ENCODE peak calls at places on chromosomes 2 and 18, in ten cellular contexts. One of them, this sample, is unnamed.
A peak's percentile ranks its signal among the peaks of the same experiment; 100 is the strongest.

GRCh38 chr2:25294573-25295462 is 46.9 kb downstream of the DNMT3A start:
- DNase-seq in A549: peak; percentile 24
- DNase-seq in H54: peak; percentile 55
- DNase-seq in GM12891: peak; percentile 87
- DNase-seq in transverse colon: peak; percentile 80
- DNase-seq in heart left ventricle: peak; percentile 91
- DNase-seq in GM12878: no peak
- DNase-seq in uterus: peak; percentile 67
- DNase-seq in esophagus squamous epithelium: peak; percentile 57
- DNase-seq in right lobe of liver: peak; percentile 67
- DNase-seq in this sample: peak; percentile 50

GRCh38 chr2:217795706-217796465 is 206.9 kb downstream of the TNS1 start:
- DNase-seq in A549: no peak
- DNase-seq in H54: no peak
- DNase-seq in GM12891: no peak
- DNase-seq in transverse colon: no peak
- DNase-seq in heart left ventricle: peak; percentile 49
- DNase-seq in GM12878: no peak
- DNase-seq in uterus: no peak
- DNase-seq in esophagus squamous epithelium: no peak
- DNase-seq in right lobe of liver: no peak
- DNase-seq in this sample: no peak

GRCh38 chr2:10297950-10298349 is 4.8 kb upstream of the HPCAL1 start:
- DNase-seq in A549: peak; percentile 73
- DNase-seq in H54: peak; percentile 79
- DNase-seq in GM12891: no peak
- DNase-seq in transverse colon: peak; percentile 59
- DNase-seq in heart left ventricle: peak; percentile 69
- DNase-seq in GM12878: no peak
- DNase-seq in uterus: peak; percentile 56
- DNase-seq in esophagus squamous epithelium: no peak
- DNase-seq in right lobe of liver: peak; percentile 60
- DNase-seq in this sample: no peak

GRCh38 chr18:79816981-79817606 is 19.4 kb downstream of the KCNG2 start:
- DNase-seq in A549: no peak
- DNase-seq in H54: no peak
- DNase-seq in GM12891: no peak
- DNase-seq in transverse colon: no peak
- DNase-seq in heart left ventricle: no peak
- DNase-seq in GM12878: no peak
- DNase-seq in uterus: no peak
- DNase-seq in esophagus squamous epithelium: no peak
- DNase-seq in right lobe of liver: no peak
- DNase-seq in this sample: no peak

GRCh38 chr18:5770176-5770575 is 125.1 kb downstream of the TMEM200C start:
- DNase-seq in A549: no peak
- DNase-seq in H54: no peak
- DNase-seq in GM12891: no peak
- DNase-seq in transverse colon: no peak
- DNase-seq in heart left ventricle: no peak
- DNase-seq in GM12878: no peak
- DNase-seq in uterus: no peak
- DNase-seq in esophagus squamous epithelium: no peak
- DNase-seq in right lobe of liver: no peak
- DNase-seq in this sample: no peak

GRCh38 chr18:36066731-36067117 is 635 bp downstream of the RPRD1A start:
- DNase-seq in A549: no peak
- DNase-seq in H54: no peak
- DNase-seq in GM12891: no peak
- DNase-seq in transverse colon: no peak
- DNase-seq in heart left ventricle: no peak
- DNase-seq in GM12878: no peak
- DNase-seq in uterus: no peak
- DNase-seq in esophagus squamous epithelium: no peak
- DNase-seq in right lobe of liver: no peak
- DNase-seq in this sample: no peak

GRCh38 chr2:218734190-218734975 is 23.7 kb downstream of the TTLL4 start:
- DNase-seq in A549: no peak
- DNase-seq in H54: no peak
- DNase-seq in GM12891: no peak
- DNase-seq in transverse colon: no peak
- DNase-seq in heart left ventricle: no peak
- DNase-seq in GM12878: no peak
- DNase-seq in uterus: no peak
- DNase-seq in esophagus squamous epithelium: no peak
- DNase-seq in right lobe of liver: no peak
- DNase-seq in this sample: no peak

GRCh38 chr18:80234398-80234797 is 12.9 kb downstream of the PARD6G start:
- DNase-seq in A549: no peak
- DNase-seq in H54: no peak
- DNase-seq in GM12891: no peak
- DNase-seq in transverse colon: no peak
- DNase-seq in heart left ventricle: no peak
- DNase-seq in GM12878: no peak
- DNase-seq in uterus: no peak
- DNase-seq in esophagus squamous epithelium: no peak
- DNase-seq in right lobe of liver: no peak
- DNase-seq in this sample: no peak

GRCh38 chr2:204265701-204266310 is 279.5 kb upstream of the PARD3B start:
- DNase-seq in A549: no peak
- DNase-seq in H54: no peak
- DNase-seq in GM12891: no peak
- DNase-seq in transverse colon: no peak
- DNase-seq in heart left ventricle: no peak
- DNase-seq in GM12878: no peak
- DNase-seq in uterus: no peak
- DNase-seq in esophagus squamous epithelium: no peak
- DNase-seq in right lobe of liver: no peak
- DNase-seq in this sample: no peak

GRCh38 chr18:58567453-58568196 is 61.3 kb downstream of the ALPK2 start:
- DNase-seq in A549: peak; percentile 69
- DNase-seq in H54: no peak
- DNase-seq in GM12891: no peak
- DNase-seq in transverse colon: no peak
- DNase-seq in heart left ventricle: no peak
- DNase-seq in GM12878: no peak
- DNase-seq in uterus: peak; percentile 33
- DNase-seq in esophagus squamous epithelium: no peak
- DNase-seq in right lobe of liver: peak; percentile 77
- DNase-seq in this sample: no peak

GRCh38 chr2:3581367-3582262 is 6.6 kb downstream of the RPS7 start:
- DNase-seq in A549: no peak
- DNase-seq in H54: no peak
- DNase-seq in GM12891: no peak
- DNase-seq in transverse colon: no peak
- DNase-seq in heart left ventricle: no peak
- DNase-seq in GM12878: no peak
- DNase-seq in uterus: no peak
- DNase-seq in esophagus squamous epithelium: no peak
- DNase-seq in right lobe of liver: no peak
- DNase-seq in this sample: peak; percentile 23
- TF ChIP-seq POLR2A in A549: no peak
- TF ChIP-seq POLR2A in H54: no peak
- TF ChIP-seq POLR2A in GM12891: peak; percentile 65
- TF ChIP-seq POLR2A in transverse colon: no peak
- TF ChIP-seq POLR2A in heart left ventricle: no peak
- TF ChIP-seq POLR2A in GM12878: peak; percentile 38
- TF ChIP-seq POLR2A in uterus: no peak
- TF ChIP-seq POLR2A in esophagus squamous epithelium: no peak
- TF ChIP-seq POLR2A in right lobe of liver: no peak
- TF ChIP-seq POLR2A in this sample: no peak

GRCh38 chr2:159615936-159616733 is at the start of gene BAZ2B:
- DNase-seq in A549: peak; percentile 79
- DNase-seq in H54: peak; percentile 14
- DNase-seq in GM12891: no peak
- DNase-seq in transverse colon: peak; percentile 64
- DNase-seq in heart left ventricle: no peak
- DNase-seq in GM12878: no peak
- DNase-seq in uterus: no peak
- DNase-seq in esophagus squamous epithelium: no peak
- DNase-seq in right lobe of liver: peak; percentile 71
- DNase-seq in this sample: peak; percentile 86
- TF ChIP-seq POLR2A in A549: no peak
- TF ChIP-seq POLR2A in H54: peak; percentile 0
- TF ChIP-seq POLR2A in GM12891: no peak
- TF ChIP-seq POLR2A in transverse colon: peak; percentile 66
- TF ChIP-seq POLR2A in heart left ventricle: no peak
- TF ChIP-seq POLR2A in GM12878: peak; percentile 42
- TF ChIP-seq POLR2A in uterus: peak; percentile 48
- TF ChIP-seq POLR2A in esophagus squamous epithelium: peak; percentile 41
- TF ChIP-seq POLR2A in right lobe of liver: peak; percentile 28
- TF ChIP-seq POLR2A in this sample: peak; percentile 44

DNA sequence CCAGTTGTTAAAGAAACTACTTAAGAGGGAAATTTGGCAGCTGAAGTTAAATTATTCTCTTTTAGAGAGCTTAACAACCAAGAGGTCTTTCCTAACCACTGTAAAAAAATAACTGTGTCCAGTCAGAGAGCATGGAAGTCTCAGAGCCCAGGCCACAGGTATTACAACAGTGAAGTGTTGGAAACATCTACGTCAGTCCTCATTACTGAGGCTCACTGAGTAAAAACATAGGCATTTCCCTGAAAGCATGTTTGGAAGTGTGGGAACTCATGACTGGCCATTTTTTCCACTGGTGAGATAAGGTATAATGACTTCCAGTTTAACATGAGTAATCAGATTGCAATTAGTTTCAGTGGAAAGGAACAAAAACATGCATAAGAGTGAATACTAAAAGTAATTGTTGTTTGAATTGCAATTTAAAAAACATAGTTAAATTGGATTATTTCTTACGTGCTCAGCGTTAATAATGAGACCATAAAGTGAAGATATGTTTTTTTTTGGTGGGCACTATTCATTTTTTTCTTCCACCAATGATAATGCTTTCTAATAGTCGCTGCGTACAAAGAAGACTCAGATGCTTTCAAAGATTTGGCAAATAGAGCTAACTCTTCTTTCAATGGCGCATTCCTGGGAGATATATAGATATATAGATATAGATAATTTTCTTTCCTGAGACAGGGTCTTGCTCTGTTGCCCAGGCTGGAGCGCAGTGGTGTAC is 60.8 kb downstream of the EFEMP1 start:
- DNase-seq in A549: peak; percentile 94
- DNase-seq in H54: peak; percentile 25
- DNase-seq in GM12891: no peak
- DNase-seq in transverse colon: no peak
- DNase-seq in heart left ventricle: no peak
- DNase-seq in GM12878: no peak
- DNase-seq in uterus: peak; percentile 56
- DNase-seq in esophagus squamous epithelium: no peak
- DNase-seq in right lobe of liver: no peak
- DNase-seq in this sample: no peak
- TF ChIP-seq POLR2A in A549: no peak
- TF ChIP-seq POLR2A in H54: no peak
- TF ChIP-seq POLR2A in GM12891: no peak
- TF ChIP-seq POLR2A in transverse colon: no peak
- TF ChIP-seq POLR2A in heart left ventricle: no peak
- TF ChIP-seq POLR2A in GM12878: no peak
- TF ChIP-seq POLR2A in uterus: no peak
- TF ChIP-seq POLR2A in esophagus squamous epithelium: no peak
- TF ChIP-seq POLR2A in right lobe of liver: no peak
- TF ChIP-seq POLR2A in this sample: no peak

GRCh38 chr2:186433040-186433439 is 53.0 kb upstream of the ZC3H15 start:
- DNase-seq in A549: no peak
- DNase-seq in H54: no peak
- DNase-seq in GM12891: no peak
- DNase-seq in transverse colon: no peak
- DNase-seq in heart left ventricle: no peak
- DNase-seq in GM12878: no peak
- DNase-seq in uterus: no peak
- DNase-seq in esophagus squamous epithelium: no peak
- DNase-seq in right lobe of liver: no peak
- DNase-seq in this sample: no peak

GRCh38 chr2:186437719-186438118 is 48.3 kb upstream of the ZC3H15 start:
- DNase-seq in A549: no peak
- DNase-seq in H54: no peak
- DNase-seq in GM12891: no peak
- DNase-seq in transverse colon: no peak
- DNase-seq in heart left ventricle: no peak
- DNase-seq in GM12878: no peak
- DNase-seq in uterus: no peak
- DNase-seq in esophagus squamous epithelium: no peak
- DNase-seq in right lobe of liver: no peak
- DNase-seq in this sample: peak; percentile 23

GRCh38 chr2:186431306-186431705 is 54.8 kb upstream of the ZC3H15 start:
- DNase-seq in A549: no peak
- DNase-seq in H54: no peak
- DNase-seq in GM12891: no peak
- DNase-seq in transverse colon: no peak
- DNase-seq in heart left ventricle: no peak
- DNase-seq in GM12878: no peak
- DNase-seq in uterus: no peak
- DNase-seq in esophagus squamous epithelium: no peak
- DNase-seq in right lobe of liver: no peak
- DNase-seq in this sample: no peak

GRCh38 chr2:186429095-186429494 is 57.0 kb upstream of the ZC3H15 start:
- DNase-seq in A549: no peak
- DNase-seq in H54: no peak
- DNase-seq in GM12891: no peak
- DNase-seq in transverse colon: no peak
- DNase-seq in heart left ventricle: no peak
- DNase-seq in GM12878: no peak
- DNase-seq in uterus: no peak
- DNase-seq in esophagus squamous epithelium: no peak
- DNase-seq in right lobe of liver: no peak
- DNase-seq in this sample: no peak

DNA sequence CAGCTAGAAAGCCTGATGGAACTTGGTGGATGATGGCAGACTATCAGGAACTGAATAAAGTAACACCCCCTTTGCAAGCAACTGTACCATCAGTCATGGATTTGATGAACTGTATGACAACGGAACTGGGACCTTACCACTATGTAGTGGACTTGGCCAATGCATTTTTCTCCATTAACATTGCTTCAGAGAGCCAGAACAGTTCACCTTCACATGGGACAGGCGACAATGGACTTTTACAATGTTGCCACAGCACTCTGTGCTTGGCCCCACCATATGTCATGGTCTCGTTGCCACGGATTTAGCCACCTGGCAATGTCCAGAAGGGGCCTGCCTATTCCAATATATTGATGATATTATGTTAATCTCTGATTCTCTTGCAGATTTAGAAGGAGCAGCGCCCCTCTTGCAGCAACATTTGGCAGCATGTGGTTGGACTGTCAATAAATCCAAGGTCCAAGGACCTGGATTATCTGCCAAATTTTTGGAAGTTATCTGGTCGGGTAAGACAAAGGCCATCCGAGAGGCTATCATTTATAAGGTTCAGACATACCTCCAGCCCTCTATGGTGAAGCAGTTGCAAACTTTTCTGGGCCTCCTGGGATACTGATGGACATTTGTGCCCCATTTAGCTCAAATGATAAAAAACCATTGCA is 52.2 kb upstream of the ZC3H15 start:
- DNase-seq in A549: no peak
- DNase-seq in H54: no peak
- DNase-seq in GM12891: no peak
- DNase-seq in transverse colon: no peak
- DNase-seq in heart left ventricle: no peak
- DNase-seq in GM12878: no peak
- DNase-seq in uterus: no peak
- DNase-seq in esophagus squamous epithelium: no peak
- DNase-seq in right lobe of liver: peak; percentile 64
- DNase-seq in this sample: no peak
- TF ChIP-seq POLR2A in A549: no peak
- TF ChIP-seq POLR2A in H54: no peak
- TF ChIP-seq POLR2A in GM12891: no peak
- TF ChIP-seq POLR2A in transverse colon: no peak
- TF ChIP-seq POLR2A in heart left ventricle: no peak
- TF ChIP-seq POLR2A in GM12878: no peak
- TF ChIP-seq POLR2A in uterus: no peak
- TF ChIP-seq POLR2A in esophagus squamous epithelium: no peak
- TF ChIP-seq POLR2A in right lobe of liver: no peak
- TF ChIP-seq POLR2A in this sample: no peak